ENCODE peak calls at places on chromosomes 2 and 18, in six cellular contexts. B is neuronal stem cell, E is IMR-90, O is H9, W is mesendoderm, Y is H1. G is an unnamed sample.

GRCh38 chr2:101179982-101180381 is 28.8 kb upstream of the TBC1D8 start:
- DNase-seq in B (no peak), O (no peak), Y (no peak), W (no peak), E (no peak), G (peak)

GRCh38 chr18:22282311-22283235 is 113.2 kb downstream of the GATA6 start:
- DNase-seq in B (no peak), Y (no peak), E (peak), O (peak), W (peak), G (peak)

GRCh38 chr2:73069855-73070650 is 1.5 kb downstream of the SFXN5 start:
- DNase-seq in Y (no peak), W (no peak), B (no peak), E (peak), O (no peak), G (peak)

GRCh38 chr2:26459991-26460612 is 17.8 kb downstream of the OTOF start:
- DNase-seq in O (peak), E (no peak), W (peak), Y (no peak), B (no peak), G (no peak)

GRCh38 chr2:118974103-118974911 is 32.3 kb downstream of the MARCO start:
- DNase-seq in W (peak), B (no peak), O (no peak), E (peak), Y (no peak), G (no peak)

GRCh38 chr2:214604861-214605260 is 194.0 kb downstream of the VWC2L start:
- DNase-seq in B (no peak), E (peak), O (no peak), Y (peak), W (peak), G (peak)

GRCh38 chr2:19873014-19873413 is 28.8 kb downstream of the TTC32 start:
- DNase-seq in O (no peak), Y (no peak), W (no peak), B (no peak), E (no peak), G (no peak)

GRCh38 chr2:172455121-172455515 is 27.7 kb downstream of the ITGA6 start:
- DNase-seq in Y (no peak), O (no peak), W (no peak), E (no peak), B (no peak), G (no peak)

GRCh38 chr2:196369967-196370366 is 198.6 kb upstream of the STK17B start:
- DNase-seq in E (no peak), Y (no peak), B (no peak), O (no peak), W (peak), G (no peak)

GRCh38 chr18:50806208-50806616 is 13.6 kb downstream of the MRO start:
- DNase-seq in O (peak), B (no peak), Y (no peak), E (no peak), W (peak), G (no peak)

GRCh38 chr18:26621161-26622026 is 73.0 kb upstream of the KCTD1 start:
- DNase-seq in B (peak), W (peak), O (peak), Y (peak), E (no peak), G (peak)

GRCh38 chr2:174342600-174343342 is 8.0 kb downstream of the SP9 start:
- DNase-seq in O (no peak), E (no peak), Y (no peak), B (peak), W (peak), G (peak)

GRCh38 chr2:181876614-181877063 is 14.9 kb upstream of the ITPRID2 start:
- DNase-seq in O (no peak), E (peak), W (no peak), B (no peak), Y (no peak), G (peak)

GRCh38 chr2:15763822-15764682 is 172.4 kb downstream of the DDX1 start:
- DNase-seq in B (no peak), O (peak), Y (no peak), W (no peak), E (no peak), G (no peak)

GRCh38 chr2:169512525-169512924 is 3.0 kb downstream of the KLHL41 start:
- DNase-seq in Y (no peak), B (no peak), W (no peak), E (peak), O (no peak), G (peak)

GRCh38 chr2:210617732-210618330 is 61.4 kb downstream of the CPS1 start:
- DNase-seq in O (no peak), W (peak), B (peak), E (peak), Y (no peak), G (peak)

GRCh38 chr2:128789221-128789620 is 470.6 kb upstream of the HS6ST1 start:
- DNase-seq in W (no peak), E (no peak), O (no peak), B (no peak), Y (no peak), G (no peak)

GRCh38 chr2:187964742-187965141 is 326.9 kb upstream of the GULP1 start:
- DNase-seq in W (no peak), O (no peak), B (no peak), E (peak), Y (no peak), G (no peak)

GRCh38 chr2:42061839-42062238 is 14.0 kb downstream of the PKDCC start:
- DNase-seq in Y (no peak), O (no peak), W (no peak), B (no peak), E (no peak), G (no peak)

GRCh38 chr2:9991829-9992273 is 40.4 kb downstream of the GRHL1 start:
- DNase-seq in Y (no peak), E (no peak), O (no peak), W (no peak), B (no peak), G (no peak)

GRCh38 chr18:7958081-7958896 is 391.2 kb downstream of the PTPRM start:
- DNase-seq in E (peak), O (no peak), Y (no peak), W (no peak), B (no peak), G (no peak)

GRCh38 chr2:233414273-233414654 is 60.0 kb downstream of the DGKD start:
- DNase-seq in Y (no peak), O (no peak), B (no peak), E (peak), W (peak), G (peak)

GRCh38 chr18:58176915-58177717 is 133.1 kb downstream of the NEDD4L start:
- DNase-seq in E (peak), O (no peak), W (no peak), Y (no peak), B (no peak), G (peak)

GRCh38 chr18:67783215-67783946 is 266.9 kb upstream of the DSEL start:
- DNase-seq in E (peak), Y (no peak), W (peak), B (no peak), O (no peak), G (peak)

GRCh38 chr2:205477016-205477705 is 205.1 kb upstream of the NRP2 start:
- DNase-seq in W (no peak), Y (no peak), O (no peak), E (peak), B (no peak), G (peak)

GRCh38 chr2:56519806-56520205 is 336.0 kb downstream of the CCDC85A start:
- DNase-seq in E (no peak), O (no peak), W (no peak), Y (no peak), B (no peak), G (no peak)

GRCh38 chr18:12657048-12657848 is 659 bp downstream of the SPIRE1 start:
- DNase-seq in O (peak), B (peak), E (peak), Y (no peak), W (peak), G (peak)

GRCh38 chr2:44951124-44951523 is 9.6 kb downstream of the SIX3 start:
- DNase-seq in O (no peak), B (no peak), E (no peak), Y (no peak), W (no peak), G (no peak)

GRCh38 chr18:9838144-9838877 is 47.5 kb upstream of the TXNDC2 start:
- DNase-seq in W (peak), Y (peak), O (peak), B (peak), E (no peak), G (peak)

GRCh38 chr2:112152476-112153178 is 14.4 kb downstream of the FBLN7 start:
- DNase-seq in O (no peak), B (no peak), W (no peak), E (no peak), Y (no peak), G (no peak)

GRCh38 chr2:205743982-205744644 is 61.8 kb downstream of the NRP2 start:
- DNase-seq in O (no peak), B (no peak), Y (no peak), W (no peak), E (no peak), G (no peak)

GRCh38 chr2:239719791-239720410 is 305.2 kb downstream of the NDUFA10 start:
- DNase-seq in B (no peak), Y (no peak), O (peak), W (no peak), E (no peak), G (no peak)

GRCh38 chr2:156334496-156335478 is 2.3 kb upstream of the NR4A2 start:
- DNase-seq in E (peak), O (peak), W (peak), Y (no peak), B (peak), G (peak)

GRCh38 chr2:169637620-169638019 is 53.5 kb downstream of the PPIG start:
- DNase-seq in B (no peak), O (no peak), Y (no peak), E (peak), W (peak), G (peak)

GRCh38 chr2:222283634-222284033 is 15.2 kb downstream of the PAX3 start:
- DNase-seq in Y (no peak), W (peak), B (no peak), O (peak), E (no peak), G (no peak)

GRCh38 chr2:64617631-64618151 is 36.0 kb downstream of the SERTAD2 start:
- DNase-seq in O (no peak), E (no peak), B (peak), W (no peak), Y (no peak), G (no peak)

GRCh38 chr2:16250056-16250425 is 309.7 kb downstream of the MYCN start:
- DNase-seq in O (no peak), W (no peak), E (no peak), B (no peak), Y (no peak), G (no peak)

GRCh38 chr18:36187138-36187825 is at the start of gene MOCOS:
- DNase-seq in E (peak), W (peak), Y (no peak), O (peak), B (peak), G (peak)

GRCh38 chr18:36185901-36186460 is 1.3 kb upstream of the MOCOS start:
- DNase-seq in E (no peak), B (no peak), O (no peak), Y (no peak), W (no peak), G (no peak)

GRCh38 chr18:36185157-36185556 is 2.1 kb upstream of the MOCOS start:
- DNase-seq in B (no peak), E (no peak), O (no peak), Y (no peak), W (no peak), G (no peak)

GRCh38 chr18:36187826-36188721 is 777 bp downstream of the MOCOS start:
- DNase-seq in O (peak), W (peak), Y (no peak), E (peak), B (no peak), G (peak)

GRCh38 chr18:36186461-36187137 is 698 bp upstream of the MOCOS start:
- DNase-seq in E (no peak), W (peak), B (no peak), O (peak), Y (no peak), G (peak)
- H2BK15ac ChIP-seq in E (no peak), W (no peak), B (no peak), O (no peak), Y (no peak), G (no peak)

DNA sequence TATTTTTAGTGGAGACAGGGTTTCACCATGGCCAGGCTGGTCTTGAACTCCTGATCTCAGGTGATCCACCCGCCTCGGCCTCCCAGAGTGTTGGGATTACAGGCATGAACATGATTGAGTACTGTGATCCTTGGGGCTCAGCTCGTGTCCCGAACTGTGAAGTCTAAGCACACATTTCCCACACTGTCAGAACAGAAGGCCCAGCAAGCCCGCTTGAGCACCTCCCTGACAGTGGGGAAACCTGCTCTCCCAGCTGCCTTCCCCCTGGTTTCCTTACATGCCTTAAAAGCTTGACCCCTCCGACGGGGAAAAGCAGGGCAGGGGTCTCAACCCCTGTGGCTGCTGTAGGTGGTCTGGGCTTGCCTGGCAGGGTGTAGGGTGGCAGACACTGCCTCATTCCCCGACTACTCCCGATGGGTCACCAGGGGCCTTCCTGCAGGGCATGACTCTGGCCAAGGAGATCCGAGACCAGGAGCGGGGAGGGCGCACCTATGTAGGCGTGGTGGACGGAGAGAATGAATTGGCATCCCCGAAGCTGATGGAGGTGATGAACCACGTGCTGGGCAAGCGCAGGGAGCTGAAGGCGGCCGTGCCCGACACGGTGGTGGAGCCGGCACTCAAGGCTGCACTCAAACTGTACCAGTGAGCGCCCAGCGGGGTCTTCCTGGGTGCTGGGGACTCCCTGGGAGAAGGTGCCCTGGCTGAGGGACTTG is 10.1 kb downstream of the VIL1 start:
- DNase-seq in O (no peak), Y (no peak), E (no peak), W (no peak), B (no peak), G (no peak)
- H2BK15ac ChIP-seq in O (no peak), Y (no peak), E (no peak), W (no peak), B (no peak), G (no peak)

GRCh38 chr18:74526478-74526877 is 7.8 kb upstream of the CNDP1 start:
- DNase-seq in E (no peak), O (no peak), W (no peak), Y (no peak), B (no peak), G (no peak)
- H2BK15ac ChIP-seq in E (no peak), O (no peak), W (no peak), Y (no peak), B (no peak), G (no peak)

GRCh38 chr18:55136864-55137263 is 177.6 kb upstream of the CCDC68 start:
- DNase-seq in O (no peak), E (peak), B (no peak), W (no peak), Y (no peak), G (no peak)
- H2BK15ac ChIP-seq in O (no peak), E (peak), B (no peak), W (no peak), Y (no peak), G (no peak)

GRCh38 chr2:36388472-36388871 is 32.9 kb downstream of the CRIM1 start:
- DNase-seq in W (no peak), E (no peak), Y (no peak), B (no peak), O (no peak), G (peak)

GRCh38 chr2:36389081-36389480 is 33.5 kb downstream of the CRIM1 start:
- DNase-seq in E (peak), B (no peak), Y (no peak), O (no peak), W (peak), G (peak)

GRCh38 chr2:36385603-36386002 is 30.0 kb downstream of the CRIM1 start:
- DNase-seq in E (no peak), B (no peak), W (peak), Y (no peak), O (no peak), G (no peak)

GRCh38 chr2:36382472-36382871 is 26.9 kb downstream of the CRIM1 start:
- DNase-seq in B (no peak), Y (no peak), E (no peak), W (no peak), O (no peak), G (no peak)

DNA sequence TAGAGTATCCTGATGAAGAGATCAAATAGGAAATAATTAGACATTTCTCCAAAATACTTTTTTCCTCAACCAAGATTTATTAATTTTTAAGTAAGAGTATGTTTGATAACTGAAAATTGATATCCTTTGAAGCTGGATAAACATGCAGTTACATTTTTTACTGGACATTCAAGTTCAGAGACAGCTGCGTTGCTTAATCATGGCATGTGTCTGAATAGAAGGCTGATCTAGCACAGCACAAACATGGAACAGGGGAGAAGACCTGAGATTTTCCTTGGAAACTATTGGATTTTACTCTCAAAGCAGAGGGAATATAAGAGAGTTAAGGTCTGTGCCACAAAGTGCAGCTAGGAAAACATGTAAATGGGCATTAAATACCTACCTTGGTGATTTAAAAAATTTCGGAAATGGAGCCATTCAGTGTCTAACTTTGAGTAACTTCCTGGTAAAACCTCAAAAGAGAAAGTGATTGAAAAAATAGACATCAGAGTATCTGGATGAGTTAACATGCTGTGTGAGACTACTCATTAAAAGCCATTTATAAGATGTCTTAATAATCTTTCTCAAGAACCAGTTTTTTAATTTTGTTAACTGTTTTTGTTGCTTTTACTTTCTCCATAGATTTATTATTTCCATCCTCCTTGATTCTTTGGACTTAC is 31.8 kb downstream of the CRIM1 start:
- DNase-seq in W (no peak), O (no peak), E (no peak), Y (no peak), B (no peak), G (peak)
- H2BK15ac ChIP-seq in W (no peak), O (no peak), E (no peak), Y (no peak), B (no peak), G (no peak)

G was measured in mesenchymal stem cell.